ENCODE peak calls at places on chromosome 6, in four cellular contexts. One of them, this sample, is unnamed.

GRCh38 chr6:139982652-139983051 is 608.2 kb upstream of the CITED2 start:
- DNase-seq in cardiac fibroblast: peak; percentile 64
- DNase-seq in fibroblast of mammary gland: peak; percentile 87
- DNase-seq in hippocampal formation: no peak
- DNase-seq in this sample: peak; percentile 74

GRCh38 chr6:169963581-169964297 is 212.3 kb downstream of the ERMARD start:
- DNase-seq in hippocampal formation: no peak
- DNase-seq in fibroblast of mammary gland: no peak
- DNase-seq in cardiac fibroblast: no peak
- DNase-seq in this sample: no peak

GRCh38 chr6:168528457-168529095 is 87.6 kb downstream of the SMOC2 start:
- DNase-seq in fibroblast of mammary gland: peak; percentile 71
- DNase-seq in cardiac fibroblast: peak; percentile 77
- DNase-seq in hippocampal formation: no peak
- DNase-seq in this sample: no peak

GRCh38 chr6:154488802-154489437 is 21.6 kb downstream of the CNKSR3 start:
- DNase-seq in hippocampal formation: no peak
- DNase-seq in cardiac fibroblast: peak; percentile 63
- DNase-seq in fibroblast of mammary gland: peak; percentile 89
- DNase-seq in this sample: peak; percentile 74

GRCh38 chr6:119334535-119335264 is 14.9 kb downstream of the MAN1A1 start:
- DNase-seq in fibroblast of mammary gland: no peak
- DNase-seq in cardiac fibroblast: peak; percentile 34
- DNase-seq in hippocampal formation: no peak
- DNase-seq in this sample: no peak

GRCh38 chr6:90156861-90157260 is 139.8 kb downstream of the BACH2 start:
- DNase-seq in hippocampal formation: no peak
- DNase-seq in fibroblast of mammary gland: no peak
- DNase-seq in cardiac fibroblast: no peak
- DNase-seq in this sample: no peak

GRCh38 chr6:11012295-11012754 is 31.8 kb downstream of the ELOVL2 start:
- DNase-seq in hippocampal formation: no peak
- DNase-seq in fibroblast of mammary gland: no peak
- DNase-seq in cardiac fibroblast: no peak
- DNase-seq in this sample: no peak

GRCh38 chr6:112044196-112044595 is 9.7 kb upstream of the CCN6 start:
- DNase-seq in hippocampal formation: no peak
- DNase-seq in fibroblast of mammary gland: no peak
- DNase-seq in cardiac fibroblast: no peak
- DNase-seq in this sample: no peak

GRCh38 chr6:107731422-107732319 is 92.4 kb downstream of the SCML4 start:
- DNase-seq in fibroblast of mammary gland: no peak
- DNase-seq in hippocampal formation: no peak
- DNase-seq in cardiac fibroblast: no peak
- DNase-seq in this sample: no peak

GRCh38 chr6:105619971-105620741 is 217.3 kb upstream of the PREP start:
- DNase-seq in cardiac fibroblast: no peak
- DNase-seq in hippocampal formation: no peak
- DNase-seq in fibroblast of mammary gland: peak; percentile 51
- DNase-seq in this sample: no peak

GRCh38 chr6:132362318-132363185 is 38.7 kb downstream of the MOXD1 start:
- DNase-seq in hippocampal formation: no peak
- DNase-seq in fibroblast of mammary gland: peak; percentile 22
- DNase-seq in cardiac fibroblast: peak; percentile 39
- DNase-seq in this sample: no peak

GRCh38 chr6:136608991-136609390 is 58.8 kb upstream of the MAP7 start:
- DNase-seq in fibroblast of mammary gland: peak; percentile 84
- DNase-seq in cardiac fibroblast: peak; percentile 91
- DNase-seq in hippocampal formation: no peak
- DNase-seq in this sample: peak; percentile 94

GRCh38 chr6:43823879-43824740 is 54.1 kb downstream of the VEGFA start:
- DNase-seq in cardiac fibroblast: no peak
- DNase-seq in fibroblast of mammary gland: no peak
- DNase-seq in hippocampal formation: no peak
- DNase-seq in this sample: no peak

GRCh38 chr6:90611996-90612690 is 25.3 kb upstream of the MAP3K7 start:
- DNase-seq in cardiac fibroblast: no peak
- DNase-seq in fibroblast of mammary gland: no peak
- DNase-seq in hippocampal formation: no peak
- DNase-seq in this sample: no peak

GRCh38 chr6:3119040-3119723 is 671 bp downstream of the BPHL start:
- DNase-seq in hippocampal formation: no peak
- DNase-seq in cardiac fibroblast: peak; percentile 38
- DNase-seq in fibroblast of mammary gland: peak; percentile 28
- DNase-seq in this sample: peak; percentile 31

GRCh38 chr6:133595076-133595868 is 293.6 kb upstream of the TCF21 start:
- DNase-seq in hippocampal formation: no peak
- DNase-seq in fibroblast of mammary gland: peak; percentile 54
- DNase-seq in cardiac fibroblast: peak; percentile 3
- DNase-seq in this sample: peak; percentile 27

This sample was measured in IMR-90.